ENCODE peak calls at places on chromosomes 16 and 17, in nine cellular contexts. One of them, this sample, is unnamed.

GRCh38 chr17:41689497-41690299 is 1.0 kb downstream of the EIF1 start:
- DNase-seq in psoas muscle: no peak
- DNase-seq in adrenal gland: peak
- DNase-seq in AG10803: peak
- DNase-seq in OCI-LY7: peak
- DNase-seq in GM06990: no peak
- DNase-seq in transverse colon: peak
- DNase-seq in sigmoid colon: no peak
- DNase-seq in fibroblast of pulmonary artery: peak
- DNase-seq in this sample: peak

GRCh38 chr17:48215583-48216139 is 108.1 kb downstream of the SNX11 start:
- DNase-seq in psoas muscle: no peak
- DNase-seq in adrenal gland: peak
- DNase-seq in AG10803: peak
- DNase-seq in OCI-LY7: no peak
- DNase-seq in GM06990: no peak
- DNase-seq in transverse colon: peak
- DNase-seq in sigmoid colon: no peak
- DNase-seq in fibroblast of pulmonary artery: peak
- DNase-seq in this sample: no peak

GRCh38 chr16:919658-920631 is 50.8 kb downstream of the LMF1 start:
- DNase-seq in psoas muscle: peak
- DNase-seq in adrenal gland: no peak
- DNase-seq in AG10803: peak
- DNase-seq in OCI-LY7: no peak
- DNase-seq in GM06990: no peak
- DNase-seq in transverse colon: no peak
- DNase-seq in sigmoid colon: peak
- DNase-seq in fibroblast of pulmonary artery: peak
- DNase-seq in this sample: no peak

GRCh38 chr17:2192367-2193028 is 111.1 kb downstream of the SMG6 start:
- DNase-seq in psoas muscle: no peak
- DNase-seq in adrenal gland: no peak
- DNase-seq in AG10803: peak
- DNase-seq in OCI-LY7: peak
- DNase-seq in GM06990: no peak
- DNase-seq in transverse colon: peak
- DNase-seq in sigmoid colon: no peak
- DNase-seq in fibroblast of pulmonary artery: peak
- DNase-seq in this sample: peak

GRCh38 chr16:30844671-30845449 is 49.0 kb downstream of the BCL7C start:
- DNase-seq in psoas muscle: peak
- DNase-seq in adrenal gland: peak
- DNase-seq in AG10803: peak
- DNase-seq in OCI-LY7: peak
- DNase-seq in GM06990: peak
- DNase-seq in transverse colon: peak
- DNase-seq in sigmoid colon: peak
- DNase-seq in fibroblast of pulmonary artery: peak
- DNase-seq in this sample: peak

GRCh38 chr16:85231959-85232358 is 119.7 kb upstream of the CIBAR2 start:
- DNase-seq in psoas muscle: peak
- DNase-seq in adrenal gland: no peak
- DNase-seq in AG10803: peak
- DNase-seq in OCI-LY7: no peak
- DNase-seq in GM06990: no peak
- DNase-seq in transverse colon: no peak
- DNase-seq in sigmoid colon: no peak
- DNase-seq in fibroblast of pulmonary artery: peak
- DNase-seq in this sample: no peak

GRCh38 chr16:86288716-86289294 is 221.5 kb upstream of the FOXF1 start:
- DNase-seq in psoas muscle: no peak
- DNase-seq in adrenal gland: no peak
- DNase-seq in AG10803: no peak
- DNase-seq in OCI-LY7: no peak
- DNase-seq in GM06990: no peak
- DNase-seq in transverse colon: no peak
- DNase-seq in sigmoid colon: no peak
- DNase-seq in fibroblast of pulmonary artery: no peak
- DNase-seq in this sample: no peak

GRCh38 chr17:56892333-56892732 is 21.5 kb downstream of the TRIM25 start:
- DNase-seq in psoas muscle: no peak
- DNase-seq in adrenal gland: no peak
- DNase-seq in AG10803: no peak
- DNase-seq in OCI-LY7: no peak
- DNase-seq in GM06990: no peak
- DNase-seq in transverse colon: no peak
- DNase-seq in sigmoid colon: no peak
- DNase-seq in fibroblast of pulmonary artery: no peak
- DNase-seq in this sample: no peak

GRCh38 chr17:55825213-55825612 is 74.4 kb downstream of the PCTP start:
- DNase-seq in psoas muscle: no peak
- DNase-seq in adrenal gland: no peak
- DNase-seq in AG10803: no peak
- DNase-seq in OCI-LY7: peak
- DNase-seq in GM06990: no peak
- DNase-seq in transverse colon: no peak
- DNase-seq in sigmoid colon: no peak
- DNase-seq in fibroblast of pulmonary artery: no peak
- DNase-seq in this sample: no peak

GRCh38 chr17:72118588-72119279 is 2.1 kb upstream of the SOX9 start:
- DNase-seq in psoas muscle: peak
- DNase-seq in adrenal gland: peak
- DNase-seq in AG10803: peak
- DNase-seq in OCI-LY7: peak
- DNase-seq in GM06990: no peak
- DNase-seq in transverse colon: peak
- DNase-seq in sigmoid colon: peak
- DNase-seq in fibroblast of pulmonary artery: peak
- DNase-seq in this sample: peak

GRCh38 chr16:72094266-72094610 is 591 bp downstream of the DHX38 start:
- DNase-seq in psoas muscle: no peak
- DNase-seq in adrenal gland: no peak
- DNase-seq in AG10803: peak
- DNase-seq in OCI-LY7: peak
- DNase-seq in GM06990: no peak
- DNase-seq in transverse colon: no peak
- DNase-seq in sigmoid colon: no peak
- DNase-seq in fibroblast of pulmonary artery: no peak
- DNase-seq in this sample: peak

GRCh38 chr17:7832431-7832830 is 1.6 kb upstream of the KDM6B start:
- DNase-seq in psoas muscle: no peak
- DNase-seq in adrenal gland: no peak
- DNase-seq in AG10803: no peak
- DNase-seq in OCI-LY7: no peak
- DNase-seq in GM06990: no peak
- DNase-seq in transverse colon: no peak
- DNase-seq in sigmoid colon: peak
- DNase-seq in fibroblast of pulmonary artery: no peak
- DNase-seq in this sample: no peak

GRCh38 chr17:17403899-17404576 is 72.8 kb upstream of the MED9 start:
- DNase-seq in psoas muscle: peak
- DNase-seq in adrenal gland: no peak
- DNase-seq in AG10803: no peak
- DNase-seq in OCI-LY7: peak
- DNase-seq in GM06990: no peak
- DNase-seq in transverse colon: peak
- DNase-seq in sigmoid colon: no peak
- DNase-seq in fibroblast of pulmonary artery: no peak
- DNase-seq in this sample: peak

GRCh38 chr16:29745853-29746345 is at the start of gene C16orf54:
- DNase-seq in psoas muscle: peak
- DNase-seq in adrenal gland: peak
- DNase-seq in AG10803: no peak
- DNase-seq in OCI-LY7: no peak
- DNase-seq in GM06990: peak
- DNase-seq in transverse colon: peak
- DNase-seq in sigmoid colon: peak
- DNase-seq in fibroblast of pulmonary artery: no peak
- DNase-seq in this sample: peak

GRCh38 chr16:660459-661183 is 7.3 kb upstream of the RHOT2 start:
- DNase-seq in psoas muscle: peak
- DNase-seq in adrenal gland: peak
- DNase-seq in AG10803: peak
- DNase-seq in OCI-LY7: peak
- DNase-seq in GM06990: peak
- DNase-seq in transverse colon: peak
- DNase-seq in sigmoid colon: peak
- DNase-seq in fibroblast of pulmonary artery: peak
- DNase-seq in this sample: peak

GRCh38 chr16:13956635-13957196 is 36.8 kb downstream of the ERCC4 start:
- DNase-seq in psoas muscle: no peak
- DNase-seq in adrenal gland: no peak
- DNase-seq in AG10803: no peak
- DNase-seq in OCI-LY7: no peak
- DNase-seq in GM06990: peak
- DNase-seq in transverse colon: no peak
- DNase-seq in sigmoid colon: no peak
- DNase-seq in fibroblast of pulmonary artery: no peak
- DNase-seq in this sample: no peak

GRCh38 chr17:31530391-31530990 is 139.0 kb downstream of the RAB11FIP4 start:
- DNase-seq in psoas muscle: no peak
- DNase-seq in adrenal gland: no peak
- DNase-seq in AG10803: no peak
- DNase-seq in OCI-LY7: no peak
- DNase-seq in GM06990: no peak
- DNase-seq in transverse colon: no peak
- DNase-seq in sigmoid colon: no peak
- DNase-seq in fibroblast of pulmonary artery: no peak
- DNase-seq in this sample: no peak

DNA sequence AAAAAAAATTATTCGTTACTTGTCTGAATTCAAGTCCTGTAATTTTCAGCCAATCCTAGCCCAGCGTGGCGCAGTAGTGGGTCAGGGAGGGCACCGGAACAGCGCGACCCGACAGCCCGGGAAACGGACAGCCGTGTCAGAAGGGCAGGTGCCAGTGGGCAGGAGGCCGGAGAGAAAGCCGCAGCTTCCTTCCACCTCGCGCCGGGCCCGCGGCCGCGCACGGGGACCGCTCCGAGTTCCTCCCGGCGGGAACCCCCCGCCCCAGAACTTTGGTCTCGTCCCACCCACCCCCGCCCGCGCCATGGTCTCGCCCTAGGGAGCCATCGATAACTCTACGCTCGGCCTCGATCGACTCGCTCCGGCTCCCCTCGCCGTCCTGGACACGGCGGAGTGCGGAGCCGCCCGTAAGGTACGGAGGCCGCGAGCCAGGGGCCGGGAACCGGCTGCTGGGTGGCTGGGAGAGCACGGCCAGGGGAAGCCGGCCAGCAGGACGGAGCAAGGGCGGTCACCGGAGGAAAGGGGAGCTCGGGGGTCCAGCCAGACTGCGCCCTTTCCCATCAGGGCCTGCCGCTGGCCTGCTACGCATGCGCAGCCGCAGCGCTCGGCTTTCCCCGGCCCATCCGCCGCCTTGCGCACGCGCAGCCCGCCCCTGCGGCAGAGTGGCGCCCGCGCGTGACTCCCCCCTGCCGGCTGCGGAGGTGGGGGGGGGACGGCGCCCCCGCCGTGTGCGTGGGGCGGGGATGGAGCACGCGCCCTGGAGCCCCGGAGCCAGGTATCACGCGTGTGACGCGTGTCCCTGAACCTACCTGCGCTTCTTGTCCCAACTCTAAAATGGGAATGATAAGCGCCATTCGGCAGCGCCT is at the start of gene MLST8:
- DNase-seq in psoas muscle: peak
- DNase-seq in adrenal gland: peak
- DNase-seq in AG10803: peak
- DNase-seq in OCI-LY7: peak
- DNase-seq in GM06990: peak
- DNase-seq in transverse colon: peak
- DNase-seq in sigmoid colon: peak
- DNase-seq in fibroblast of pulmonary artery: peak
- DNase-seq in this sample: peak
- TF ChIP-seq CTCF in psoas muscle: peak
- TF ChIP-seq CTCF in adrenal gland: peak
- TF ChIP-seq CTCF in AG10803: no peak
- TF ChIP-seq CTCF in OCI-LY7: peak
- TF ChIP-seq CTCF in GM06990: peak
- TF ChIP-seq CTCF in transverse colon: no peak
- TF ChIP-seq CTCF in sigmoid colon: no peak
- TF ChIP-seq CTCF in fibroblast of pulmonary artery: no peak
- TF ChIP-seq CTCF in this sample: peak

GRCh38 chr17:28916302-28916934 is 13.5 kb upstream of the DHRS13 start:
- DNase-seq in psoas muscle: no peak
- DNase-seq in adrenal gland: peak
- DNase-seq in AG10803: peak
- DNase-seq in OCI-LY7: peak
- DNase-seq in GM06990: no peak
- DNase-seq in transverse colon: no peak
- DNase-seq in sigmoid colon: no peak
- DNase-seq in fibroblast of pulmonary artery: peak
- DNase-seq in this sample: peak
- TF ChIP-seq CTCF in psoas muscle: peak
- TF ChIP-seq CTCF in adrenal gland: peak
- TF ChIP-seq CTCF in AG10803: peak
- TF ChIP-seq CTCF in OCI-LY7: peak
- TF ChIP-seq CTCF in GM06990: peak
- TF ChIP-seq CTCF in transverse colon: peak
- TF ChIP-seq CTCF in sigmoid colon: peak
- TF ChIP-seq CTCF in fibroblast of pulmonary artery: peak
- TF ChIP-seq CTCF in this sample: peak

DNA sequence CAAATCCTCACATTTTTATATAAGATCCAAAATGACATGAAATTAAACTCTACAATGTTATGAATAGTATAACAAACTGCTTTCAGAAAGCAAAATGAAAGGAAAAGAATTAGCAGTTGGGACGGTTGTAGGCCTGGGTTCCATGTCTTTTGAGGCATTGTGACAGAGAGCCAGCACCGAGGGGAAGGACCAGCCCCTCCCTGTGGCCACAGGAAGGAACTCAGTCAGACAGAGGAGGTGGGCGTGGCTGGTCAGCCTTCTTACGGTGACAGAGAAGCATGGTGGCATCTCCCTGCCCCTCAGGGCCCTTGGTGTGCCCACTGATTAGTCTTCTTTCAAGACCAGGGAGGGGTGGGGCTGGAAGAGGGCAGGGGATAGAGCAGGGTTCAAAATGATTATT is 5.7 kb downstream of the ZNF319 start:
- DNase-seq in psoas muscle: peak
- DNase-seq in adrenal gland: peak
- DNase-seq in AG10803: peak
- DNase-seq in OCI-LY7: peak
- DNase-seq in GM06990: no peak
- DNase-seq in transverse colon: peak
- DNase-seq in sigmoid colon: no peak
- DNase-seq in fibroblast of pulmonary artery: peak
- DNase-seq in this sample: peak
- TF ChIP-seq CTCF in psoas muscle: peak
- TF ChIP-seq CTCF in adrenal gland: no peak
- TF ChIP-seq CTCF in AG10803: peak
- TF ChIP-seq CTCF in OCI-LY7: peak
- TF ChIP-seq CTCF in GM06990: peak
- TF ChIP-seq CTCF in transverse colon: peak
- TF ChIP-seq CTCF in sigmoid colon: no peak
- TF ChIP-seq CTCF in fibroblast of pulmonary artery: peak
- TF ChIP-seq CTCF in this sample: no peak

DNA sequence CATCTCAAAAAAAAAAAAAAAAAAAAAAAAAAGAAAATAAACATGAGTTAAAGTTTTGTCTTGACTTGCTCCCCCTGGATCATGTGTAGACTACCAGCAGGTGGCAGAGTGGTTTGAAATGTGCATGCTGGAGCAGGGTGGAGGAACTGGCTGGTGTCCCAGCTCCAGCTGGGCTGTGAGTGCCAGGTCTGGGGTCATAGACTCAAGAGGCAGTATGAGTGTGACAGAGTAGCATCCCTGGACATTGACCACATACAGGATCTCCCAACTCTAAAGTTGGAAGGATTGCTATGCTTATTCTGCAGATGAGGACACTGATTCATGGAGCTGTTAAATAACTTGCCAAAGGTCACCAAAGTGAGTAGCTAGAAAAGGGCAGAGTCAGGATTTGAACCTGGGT is 198.0 kb upstream of the MPHOSPH6 start:
- DNase-seq in psoas muscle: peak
- DNase-seq in adrenal gland: peak
- DNase-seq in AG10803: peak
- DNase-seq in OCI-LY7: peak
- DNase-seq in GM06990: no peak
- DNase-seq in transverse colon: no peak
- DNase-seq in sigmoid colon: no peak
- DNase-seq in fibroblast of pulmonary artery: peak
- DNase-seq in this sample: peak
- TF ChIP-seq CTCF in psoas muscle: peak
- TF ChIP-seq CTCF in adrenal gland: peak
- TF ChIP-seq CTCF in AG10803: peak
- TF ChIP-seq CTCF in OCI-LY7: peak
- TF ChIP-seq CTCF in GM06990: peak
- TF ChIP-seq CTCF in transverse colon: no peak
- TF ChIP-seq CTCF in sigmoid colon: no peak
- TF ChIP-seq CTCF in fibroblast of pulmonary artery: peak
- TF ChIP-seq CTCF in this sample: no peak